ENCODE peak calls at places on chromosomes 11 and 22, in four cellular contexts. One of them, this sample, is unnamed. For H3K9me1, the result is how much of the 10 kb centered on the place peaks cover.

GRCh38 chr11:59267196-59267595 is 54.5 kb upstream of the MPEG1 start:
- DNase-seq in K562: no peak
- DNase-seq in endothelial cell of umbilical vein: no peak
- DNase-seq in keratinocyte: no peak
- DNase-seq in this sample: no peak

GRCh38 chr22:41596776-41597634 is 7.4 kb upstream of the PMM1 start:
- DNase-seq in K562: peak
- DNase-seq in endothelial cell of umbilical vein: peak
- DNase-seq in keratinocyte: no peak
- DNase-seq in this sample: peak

GRCh38 chr22:27074016-27074415 is 416.6 kb downstream of the MIAT start:
- DNase-seq in keratinocyte: no peak
- DNase-seq in K562: no peak
- DNase-seq in endothelial cell of umbilical vein: no peak
- DNase-seq in this sample: no peak

GRCh38 chr11:72343159-72343756 is 91.1 kb downstream of the CLPB start:
- DNase-seq in endothelial cell of umbilical vein: no peak
- DNase-seq in K562: no peak
- DNase-seq in keratinocyte: no peak
- DNase-seq in this sample: no peak

GRCh38 chr11:60970369-60970774 is 1.1 kb upstream of the CD6 start:
- DNase-seq in K562: peak
- DNase-seq in endothelial cell of umbilical vein: peak
- DNase-seq in keratinocyte: no peak
- DNase-seq in this sample: peak

GRCh38 chr22:41888638-41889200 is 26.2 kb downstream of the SHISA8 start:
- DNase-seq in endothelial cell of umbilical vein: no peak
- DNase-seq in keratinocyte: no peak
- DNase-seq in K562: no peak
- DNase-seq in this sample: peak

GRCh38 chr11:65588199-65589054 is 7.2 kb downstream of the KCNK7 start:
- DNase-seq in endothelial cell of umbilical vein: peak
- DNase-seq in K562: peak
- DNase-seq in keratinocyte: no peak
- DNase-seq in this sample: peak

GRCh38 chr11:118200901-118201680 is 23.7 kb downstream of the JAML start:
- DNase-seq in endothelial cell of umbilical vein: no peak
- DNase-seq in K562: no peak
- DNase-seq in keratinocyte: no peak
- DNase-seq in this sample: no peak

GRCh38 chr11:57474017-57474750 is 13.9 kb downstream of the RTN4RL2 start:
- DNase-seq in endothelial cell of umbilical vein: no peak
- DNase-seq in K562: peak
- DNase-seq in keratinocyte: no peak
- DNase-seq in this sample: peak

GRCh38 chr22:20750461-20751184 is 23.3 kb upstream of the SERPIND1 start:
- DNase-seq in K562: peak
- DNase-seq in endothelial cell of umbilical vein: peak
- DNase-seq in keratinocyte: peak
- DNase-seq in this sample: peak

GRCh38 chr11:70145841-70146240 is 57.3 kb upstream of the FADD start:
- DNase-seq in endothelial cell of umbilical vein: no peak
- DNase-seq in keratinocyte: no peak
- DNase-seq in K562: no peak
- DNase-seq in this sample: no peak

GRCh38 chr11:128492903-128493569 is 94.3 kb downstream of the ETS1 start:
- DNase-seq in keratinocyte: no peak
- DNase-seq in endothelial cell of umbilical vein: no peak
- DNase-seq in K562: no peak
- DNase-seq in this sample: no peak

GRCh38 chr11:128492461-128492860 is 94.9 kb downstream of the ETS1 start:
- DNase-seq in endothelial cell of umbilical vein: peak
- DNase-seq in K562: no peak
- DNase-seq in keratinocyte: no peak
- DNase-seq in this sample: peak

GRCh38 chr11:128490092-128490491 is 97.3 kb downstream of the ETS1 start:
- DNase-seq in K562: no peak
- DNase-seq in endothelial cell of umbilical vein: no peak
- DNase-seq in keratinocyte: no peak
- DNase-seq in this sample: no peak

GRCh38 chr11:128493570-128493965 is 93.8 kb downstream of the ETS1 start:
- DNase-seq in K562: no peak
- DNase-seq in keratinocyte: no peak
- DNase-seq in endothelial cell of umbilical vein: no peak
- DNase-seq in this sample: peak

GRCh38 chr11:128491195-128491936 is 96.0 kb downstream of the ETS1 start:
- DNase-seq in keratinocyte: no peak
- DNase-seq in endothelial cell of umbilical vein: no peak
- DNase-seq in K562: no peak
- DNase-seq in this sample: no peak
- H3K9me1 ChIP-seq in keratinocyte: under half
- H3K9me1 ChIP-seq in endothelial cell of umbilical vein: under half
- H3K9me1 ChIP-seq in K562: under half
- H3K9me1 ChIP-seq in this sample: under half

GRCh38 chr11:9973921-9974320 is 310.0 kb downstream of the SWAP70 start:
- DNase-seq in endothelial cell of umbilical vein: no peak
- DNase-seq in keratinocyte: no peak
- DNase-seq in K562: no peak
- DNase-seq in this sample: peak

GRCh38 chr11:9971894-9972293 is 308.0 kb downstream of the SWAP70 start:
- DNase-seq in keratinocyte: no peak
- DNase-seq in endothelial cell of umbilical vein: no peak
- DNase-seq in K562: no peak
- DNase-seq in this sample: no peak

GRCh38 chr11:9972917-9973504 is 309.1 kb downstream of the SWAP70 start:
- DNase-seq in endothelial cell of umbilical vein: peak
- DNase-seq in keratinocyte: no peak
- DNase-seq in K562: peak
- DNase-seq in this sample: peak

GRCh38 chr11:9977554-9977953 is 313.7 kb downstream of the SWAP70 start:
- DNase-seq in keratinocyte: no peak
- DNase-seq in K562: no peak
- DNase-seq in endothelial cell of umbilical vein: peak
- DNase-seq in this sample: no peak

DNA sequence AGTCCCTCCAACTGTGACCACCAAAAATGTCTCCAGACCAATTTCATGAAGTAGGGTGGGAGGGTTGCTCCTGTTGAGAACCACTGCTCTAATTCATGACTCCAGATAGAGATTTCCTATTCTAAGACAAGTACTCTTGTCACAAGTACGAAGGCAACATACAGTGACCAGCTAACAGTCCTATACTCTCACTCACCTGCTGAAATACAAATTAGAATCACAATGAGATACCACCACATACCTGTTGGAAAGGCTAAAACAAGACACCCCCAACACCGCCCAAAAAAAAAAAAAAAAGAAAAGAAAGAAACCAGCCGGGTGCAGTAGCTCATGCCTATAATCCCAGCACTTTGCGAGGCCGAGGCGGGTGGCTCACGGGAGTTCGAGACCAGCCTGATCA is 310.5 kb downstream of the SWAP70 start:
- DNase-seq in K562: no peak
- DNase-seq in keratinocyte: no peak
- DNase-seq in endothelial cell of umbilical vein: no peak
- DNase-seq in this sample: no peak
- H3K9me1 ChIP-seq in K562: under half
- H3K9me1 ChIP-seq in keratinocyte: under half
- H3K9me1 ChIP-seq in endothelial cell of umbilical vein: under half
- H3K9me1 ChIP-seq in this sample: under half

DNA sequence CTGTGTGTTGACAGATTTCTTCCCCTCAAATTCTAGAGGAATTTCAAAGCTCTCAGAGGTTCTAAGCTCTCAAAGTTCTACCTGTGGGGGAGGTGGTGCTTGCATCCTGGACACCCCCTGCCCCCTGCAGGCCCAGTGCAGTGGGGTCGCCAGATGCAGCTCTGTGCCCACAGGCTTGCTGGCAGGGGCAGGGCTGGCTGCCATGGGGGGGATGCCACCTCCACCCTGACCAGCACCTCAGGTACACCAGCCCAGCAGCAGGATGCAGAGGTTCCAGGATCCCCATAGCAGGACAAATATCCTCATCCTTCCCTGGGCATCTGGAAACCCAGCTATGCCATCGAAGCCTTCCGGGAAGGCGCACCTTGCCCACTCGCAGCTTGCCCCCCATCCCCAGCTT is 91.1 kb downstream of the BRD1 start:
- DNase-seq in K562: no peak
- DNase-seq in endothelial cell of umbilical vein: no peak
- DNase-seq in keratinocyte: no peak
- DNase-seq in this sample: no peak
- H3K9me1 ChIP-seq in K562: under half
- H3K9me1 ChIP-seq in endothelial cell of umbilical vein: under half
- H3K9me1 ChIP-seq in keratinocyte: under half
- H3K9me1 ChIP-seq in this sample: under half

GRCh38 chr11:34181254-34181653 is 75.8 kb downstream of the NAT10 start:
- DNase-seq in keratinocyte: no peak
- DNase-seq in endothelial cell of umbilical vein: no peak
- DNase-seq in K562: no peak
- DNase-seq in this sample: no peak

GRCh38 chr11:34182921-34183685 is 77.7 kb downstream of the NAT10 start:
- DNase-seq in endothelial cell of umbilical vein: no peak
- DNase-seq in K562: no peak
- DNase-seq in keratinocyte: no peak
- DNase-seq in this sample: no peak

GRCh38 chr11:34183840-34184358 is 78.5 kb downstream of the NAT10 start:
- DNase-seq in K562: no peak
- DNase-seq in endothelial cell of umbilical vein: no peak
- DNase-seq in keratinocyte: no peak
- DNase-seq in this sample: no peak

GRCh38 chr11:34181856-34182405 is 76.5 kb downstream of the NAT10 start:
- DNase-seq in keratinocyte: no peak
- DNase-seq in endothelial cell of umbilical vein: no peak
- DNase-seq in K562: no peak
- DNase-seq in this sample: no peak

GRCh38 chr11:34182425-34182824 is 77.0 kb downstream of the NAT10 start:
- DNase-seq in keratinocyte: no peak
- DNase-seq in endothelial cell of umbilical vein: no peak
- DNase-seq in K562: no peak
- DNase-seq in this sample: no peak
- H3K9me1 ChIP-seq in keratinocyte: under half
- H3K9me1 ChIP-seq in endothelial cell of umbilical vein: under half
- H3K9me1 ChIP-seq in K562: under half
- H3K9me1 ChIP-seq in this sample: under half

DNA sequence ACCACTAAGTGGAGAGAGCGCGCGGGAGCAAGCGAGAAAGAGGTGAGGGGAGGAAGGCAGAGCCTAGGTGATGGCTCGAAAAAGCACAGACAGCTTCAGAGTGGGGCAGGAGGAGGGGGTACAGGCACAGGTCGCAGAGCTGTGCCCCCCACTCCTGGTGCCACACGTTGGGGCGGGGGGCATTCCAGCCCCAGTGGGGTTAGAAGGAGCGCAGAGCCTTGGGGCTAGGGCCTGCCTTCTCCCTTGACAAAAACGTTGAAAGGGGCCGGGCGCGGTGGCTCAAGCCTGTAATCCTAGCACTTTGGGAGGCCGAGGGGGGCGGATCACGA is 41.6 kb upstream of the ISX start:
- DNase-seq in K562: no peak
- DNase-seq in keratinocyte: no peak
- DNase-seq in endothelial cell of umbilical vein: no peak
- DNase-seq in this sample: no peak
- H3K9me1 ChIP-seq in K562: under half
- H3K9me1 ChIP-seq in keratinocyte: under half
- H3K9me1 ChIP-seq in endothelial cell of umbilical vein: under half
- H3K9me1 ChIP-seq in this sample: under half